ENCODE peak calls at places on chromosomes 5 and 9, in six cellular contexts. L is GM23338, N is fibroblast of pulmonary artery, R is foreskin fibroblast, Y is cardiac muscle cell, K is SJSA1. D is an unnamed sample.

GRCh38 chr5:124080256-124080655 is 568.3 kb downstream of the CSNK1G3 start:
- DNase-seq in L (no peak), N (no peak), R (no peak), Y (no peak), K (peak; percentile 64), D (no peak)

GRCh38 chr9:135976944-135977343 is 15.8 kb upstream of the UBAC1 start:
- DNase-seq in L (no peak), N (no peak), R (no peak), Y (no peak), K (no peak), D (no peak)

GRCh38 chr5:456351-457194 is 13.6 kb downstream of the EXOC3 start:
- DNase-seq in L (no peak), N (no peak), R (no peak), Y (no peak), K (no peak), D (no peak)

GRCh38 chr9:137198051-137198747 is 2.3 kb downstream of the TPRN start:
- DNase-seq in L (no peak), N (no peak), R (no peak), Y (no peak), K (no peak), D (no peak)

GRCh38 chr5:68499952-68500351 is 284.4 kb downstream of the PIK3R1 start:
- DNase-seq in L (no peak), N (peak; percentile 53), R (peak; percentile 73), Y (no peak), K (no peak), D (no peak)

GRCh38 chr5:125408582-125409069 is 662.2 kb upstream of the ZNF608 start:
- DNase-seq in L (no peak), N (peak; percentile 77), R (peak; percentile 96), Y (no peak), K (peak; percentile 80), D (peak; percentile 36)

GRCh38 chr5:130714200-130714599 is 450.9 kb downstream of the HINT1 start:
- DNase-seq in L (no peak), N (no peak), R (no peak), Y (no peak), K (no peak), D (no peak)

GRCh38 chr9:75866273-75866871 is 24.1 kb upstream of the PCSK5 start:
- DNase-seq in L (peak; percentile 81), N (peak; percentile 71), R (peak; percentile 71), Y (peak; percentile 67), K (peak; percentile 36), D (no peak)

GRCh38 chr5:178765753-178766300 is 35.4 kb upstream of the ZNF354A start:
- DNase-seq in L (no peak), N (no peak), R (no peak), Y (no peak), K (no peak), D (no peak)

GRCh38 chr9:126366366-126367011 is 39.9 kb downstream of the MVB12B start:
- DNase-seq in L (no peak), N (no peak), R (no peak), Y (no peak), K (no peak), D (no peak)

GRCh38 chr5:107430077-107430625 is 240.6 kb downstream of the EFNA5 start:
- DNase-seq in L (no peak), N (peak; percentile 25), R (peak; percentile 44), Y (peak; percentile 24), K (no peak), D (no peak)

GRCh38 chr9:97473717-97474116 is 27.7 kb upstream of the TMOD1 start:
- DNase-seq in L (no peak), N (no peak), R (peak; percentile 15), Y (no peak), K (no peak), D (no peak)

GRCh38 chr9:136714096-136714875 is 1.9 kb downstream of the DIPK1B start:
- DNase-seq in L (no peak), N (peak; percentile 64), R (no peak), Y (no peak), K (no peak), D (no peak)

GRCh38 chr5:172113036-172113435 is 75.0 kb downstream of the STK10 start:
- DNase-seq in L (no peak), N (no peak), R (no peak), Y (no peak), K (no peak), D (no peak)

GRCh38 chr9:110969971-110970381 is 68.3 kb downstream of the LPAR1 start:
- DNase-seq in L (no peak), N (peak; percentile 67), R (peak; percentile 63), Y (no peak), K (peak; percentile 54), D (peak; percentile 67)

GRCh38 chr5:159894149-159894720 is 22.0 kb upstream of the ADRA1B start:
- DNase-seq in L (no peak), N (no peak), R (peak; percentile 76), Y (no peak), K (peak; percentile 91), D (no peak)

GRCh38 chr5:1005904-1006655 is 2.5 kb upstream of the NKD2 start:
- DNase-seq in L (no peak), N (no peak), R (no peak), Y (no peak), K (no peak), D (no peak)

GRCh38 chr5:60806591-60807243 is 37.4 kb downstream of the ELOVL7 start:
- DNase-seq in L (peak; percentile 58), N (no peak), R (no peak), Y (no peak), K (no peak), D (no peak)

GRCh38 chr5:102853680-102854079 is 98.6 kb downstream of the PAM start:
- DNase-seq in L (peak; percentile 15), N (no peak), R (peak; percentile 85), Y (no peak), K (no peak), D (no peak)